ENCODE peak calls at places on chromosomes 6 and 20, in ten cellular contexts. One of them, this sample, is unnamed.
A peak's percentile ranks its signal among the peaks of the same experiment; 100 is the strongest.

GRCh38 chr6:52423971-52424381 is 3.8 kb downstream of the EFHC1 start:
- DNase-seq in GM23338: peak; percentile 52
- DNase-seq in cardiac muscle cell: peak; percentile 93
- DNase-seq in OCI-LY7: no peak
- DNase-seq in dorsolateral prefrontal cortex: no peak
- DNase-seq in A549: no peak
- DNase-seq in GM10248: no peak
- DNase-seq in ascending aorta: no peak
- DNase-seq in Calu3: peak; percentile 37
- DNase-seq in upper lobe of left lung: no peak
- DNase-seq in this sample: no peak

GRCh38 chr6:134564705-134565104 is 246.8 kb upstream of the SGK1 start:
- DNase-seq in GM23338: no peak
- DNase-seq in cardiac muscle cell: no peak
- DNase-seq in OCI-LY7: no peak
- DNase-seq in dorsolateral prefrontal cortex: peak; percentile 92
- DNase-seq in A549: no peak
- DNase-seq in GM10248: no peak
- DNase-seq in ascending aorta: no peak
- DNase-seq in Calu3: no peak
- DNase-seq in upper lobe of left lung: no peak
- DNase-seq in this sample: no peak

GRCh38 chr20:20435453-20435852 is 67.5 kb downstream of the INSM1 start:
- DNase-seq in GM23338: peak; percentile 48
- DNase-seq in cardiac muscle cell: no peak
- DNase-seq in OCI-LY7: no peak
- DNase-seq in dorsolateral prefrontal cortex: peak; percentile 69
- DNase-seq in A549: no peak
- DNase-seq in GM10248: no peak
- DNase-seq in ascending aorta: no peak
- DNase-seq in Calu3: no peak
- DNase-seq in upper lobe of left lung: no peak
- DNase-seq in this sample: no peak

GRCh38 chr20:44447827-44448419 is 27.8 kb upstream of the TTPAL start:
- DNase-seq in GM23338: no peak
- DNase-seq in cardiac muscle cell: no peak
- DNase-seq in OCI-LY7: no peak
- DNase-seq in dorsolateral prefrontal cortex: no peak
- DNase-seq in A549: no peak
- DNase-seq in GM10248: no peak
- DNase-seq in ascending aorta: no peak
- DNase-seq in Calu3: no peak
- DNase-seq in upper lobe of left lung: no peak
- DNase-seq in this sample: no peak

GRCh38 chr20:35947489-35947888 is 6.8 kb downstream of the SCAND1 start:
- DNase-seq in GM23338: peak; percentile 86
- DNase-seq in cardiac muscle cell: peak; percentile 23
- DNase-seq in OCI-LY7: peak; percentile 67
- DNase-seq in dorsolateral prefrontal cortex: no peak
- DNase-seq in A549: peak; percentile 55
- DNase-seq in GM10248: no peak
- DNase-seq in ascending aorta: no peak
- DNase-seq in Calu3: peak; percentile 41
- DNase-seq in upper lobe of left lung: no peak
- DNase-seq in this sample: no peak

GRCh38 chr6:136822379-136823127 is at the start of gene PEX7:
- DNase-seq in GM23338: peak; percentile 95
- DNase-seq in cardiac muscle cell: peak; percentile 93
- DNase-seq in OCI-LY7: peak; percentile 94
- DNase-seq in dorsolateral prefrontal cortex: peak; percentile 93
- DNase-seq in A549: peak; percentile 66
- DNase-seq in GM10248: peak; percentile 91
- DNase-seq in ascending aorta: peak; percentile 47
- DNase-seq in Calu3: peak; percentile 85
- DNase-seq in upper lobe of left lung: peak; percentile 96
- DNase-seq in this sample: peak; percentile 87

GRCh38 chr6:42260972-42261371 is 43.3 kb upstream of the MRPS10 start:
- DNase-seq in GM23338: peak; percentile 82
- DNase-seq in cardiac muscle cell: peak; percentile 40
- DNase-seq in OCI-LY7: peak; percentile 58
- DNase-seq in dorsolateral prefrontal cortex: no peak
- DNase-seq in A549: peak; percentile 52
- DNase-seq in GM10248: peak; percentile 59
- DNase-seq in ascending aorta: no peak
- DNase-seq in Calu3: peak; percentile 60
- DNase-seq in upper lobe of left lung: no peak
- DNase-seq in this sample: no peak

GRCh38 chr6:128516514-128516898 is 3.9 kb downstream of the PTPRK start:
- DNase-seq in GM23338: peak; percentile 45
- DNase-seq in cardiac muscle cell: no peak
- DNase-seq in OCI-LY7: no peak
- DNase-seq in dorsolateral prefrontal cortex: no peak
- DNase-seq in A549: no peak
- DNase-seq in GM10248: no peak
- DNase-seq in ascending aorta: no peak
- DNase-seq in Calu3: no peak
- DNase-seq in upper lobe of left lung: no peak
- DNase-seq in this sample: no peak

GRCh38 chr20:39040116-39040515 is 78.0 kb downstream of the DHX35 start:
- DNase-seq in GM23338: no peak
- DNase-seq in cardiac muscle cell: no peak
- DNase-seq in OCI-LY7: no peak
- DNase-seq in dorsolateral prefrontal cortex: no peak
- DNase-seq in A549: no peak
- DNase-seq in GM10248: no peak
- DNase-seq in ascending aorta: no peak
- DNase-seq in Calu3: no peak
- DNase-seq in upper lobe of left lung: no peak
- DNase-seq in this sample: no peak

GRCh38 chr20:44523746-44524145 is 1.9 kb upstream of the SERINC3 start:
- DNase-seq in GM23338: no peak
- DNase-seq in cardiac muscle cell: no peak
- DNase-seq in OCI-LY7: no peak
- DNase-seq in dorsolateral prefrontal cortex: no peak
- DNase-seq in A549: no peak
- DNase-seq in GM10248: no peak
- DNase-seq in ascending aorta: no peak
- DNase-seq in Calu3: no peak
- DNase-seq in upper lobe of left lung: no peak
- DNase-seq in this sample: no peak

GRCh38 chr6:156347251-156348049 is 429.7 kb upstream of the ARID1B start:
- DNase-seq in GM23338: no peak
- DNase-seq in cardiac muscle cell: no peak
- DNase-seq in OCI-LY7: no peak
- DNase-seq in dorsolateral prefrontal cortex: no peak
- DNase-seq in A549: no peak
- DNase-seq in GM10248: no peak
- DNase-seq in ascending aorta: no peak
- DNase-seq in Calu3: no peak
- DNase-seq in upper lobe of left lung: no peak
- DNase-seq in this sample: no peak

GRCh38 chr6:1610497-1611321 is 994 bp downstream of the FOXC1 start:
- DNase-seq in GM23338: peak; percentile 52
- DNase-seq in cardiac muscle cell: peak; percentile 49
- DNase-seq in OCI-LY7: no peak
- DNase-seq in dorsolateral prefrontal cortex: no peak
- DNase-seq in A549: no peak
- DNase-seq in GM10248: no peak
- DNase-seq in ascending aorta: no peak
- DNase-seq in Calu3: no peak
- DNase-seq in upper lobe of left lung: peak; percentile 88
- DNase-seq in this sample: no peak

GRCh38 chr6:26197736-26198625 is 110.8 kb downstream of the HFE start:
- DNase-seq in GM23338: peak; percentile 51
- DNase-seq in cardiac muscle cell: peak; percentile 24
- DNase-seq in OCI-LY7: peak; percentile 84
- DNase-seq in dorsolateral prefrontal cortex: no peak
- DNase-seq in A549: no peak
- DNase-seq in GM10248: no peak
- DNase-seq in ascending aorta: no peak
- DNase-seq in Calu3: no peak
- DNase-seq in upper lobe of left lung: no peak
- DNase-seq in this sample: peak; percentile 39

DNA sequence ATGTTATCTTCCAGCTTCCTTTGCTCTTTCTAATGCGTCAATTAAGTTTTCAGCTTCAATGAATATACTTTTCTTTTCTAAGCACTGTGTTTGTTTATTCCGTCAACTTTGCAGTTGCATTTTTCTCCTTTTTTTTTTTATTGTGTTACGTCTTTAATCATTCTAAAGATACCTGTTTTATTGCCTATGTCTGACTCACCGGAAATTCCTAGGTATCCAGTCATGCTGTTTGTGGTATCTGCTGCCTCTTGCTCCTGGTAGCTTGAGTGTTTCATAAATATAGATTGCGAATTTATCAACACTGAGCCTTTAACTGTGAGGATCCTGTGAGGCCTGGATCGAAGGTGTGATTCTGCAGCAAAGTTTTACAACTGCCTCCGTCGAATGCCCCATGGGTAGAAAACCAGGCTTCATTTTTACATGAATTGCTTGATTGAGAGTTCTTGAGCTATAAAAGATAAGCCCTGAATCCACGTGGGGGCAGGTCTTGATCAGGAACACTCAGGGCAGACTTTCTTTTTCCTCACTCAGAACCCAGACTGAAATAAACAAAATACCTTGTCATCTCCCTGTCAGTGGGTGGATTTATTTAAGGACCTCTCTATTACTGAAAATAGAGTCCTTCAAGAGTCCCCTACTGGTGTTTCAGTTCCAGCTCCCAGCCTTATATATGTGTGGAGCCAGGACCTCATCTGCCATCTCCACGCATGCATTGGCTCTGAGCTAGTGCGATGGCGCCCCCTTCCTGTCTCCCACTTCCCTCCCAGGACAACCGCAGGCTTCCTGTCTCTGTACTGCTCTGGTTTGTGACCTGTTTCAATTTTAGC is 60.1 kb upstream of the LRRC1 start:
- DNase-seq in GM23338: peak; percentile 80
- DNase-seq in cardiac muscle cell: peak; percentile 58
- DNase-seq in OCI-LY7: peak; percentile 8
- DNase-seq in dorsolateral prefrontal cortex: no peak
- DNase-seq in A549: peak; percentile 56
- DNase-seq in GM10248: peak; percentile 15
- DNase-seq in ascending aorta: no peak
- DNase-seq in Calu3: peak; percentile 79
- DNase-seq in upper lobe of left lung: no peak
- DNase-seq in this sample: no peak
- TF ChIP-seq CTCF in GM23338: peak; percentile 77
- TF ChIP-seq CTCF in cardiac muscle cell: peak; percentile 52
- TF ChIP-seq CTCF in OCI-LY7: peak; percentile 64
- TF ChIP-seq CTCF in dorsolateral prefrontal cortex: no peak
- TF ChIP-seq CTCF in A549: peak; percentile 41
- TF ChIP-seq CTCF in GM10248: peak; percentile 40
- TF ChIP-seq CTCF in ascending aorta: no peak
- TF ChIP-seq CTCF in Calu3: peak; percentile 55
- TF ChIP-seq CTCF in upper lobe of left lung: no peak
- TF ChIP-seq CTCF in this sample: no peak

GRCh38 chr6:68575765-68576439 is 59.2 kb upstream of the ADGRB3 start:
- DNase-seq in GM23338: peak; percentile 80
- DNase-seq in cardiac muscle cell: peak; percentile 5
- DNase-seq in OCI-LY7: no peak
- DNase-seq in dorsolateral prefrontal cortex: peak; percentile 81
- DNase-seq in A549: no peak
- DNase-seq in GM10248: no peak
- DNase-seq in ascending aorta: no peak
- DNase-seq in Calu3: no peak
- DNase-seq in upper lobe of left lung: peak; percentile 42
- DNase-seq in this sample: no peak

GRCh38 chr6:68572975-68573374 is 62.1 kb upstream of the ADGRB3 start:
- DNase-seq in GM23338: no peak
- DNase-seq in cardiac muscle cell: no peak
- DNase-seq in OCI-LY7: no peak
- DNase-seq in dorsolateral prefrontal cortex: no peak
- DNase-seq in A549: no peak
- DNase-seq in GM10248: no peak
- DNase-seq in ascending aorta: no peak
- DNase-seq in Calu3: no peak
- DNase-seq in upper lobe of left lung: no peak
- DNase-seq in this sample: no peak

DNA sequence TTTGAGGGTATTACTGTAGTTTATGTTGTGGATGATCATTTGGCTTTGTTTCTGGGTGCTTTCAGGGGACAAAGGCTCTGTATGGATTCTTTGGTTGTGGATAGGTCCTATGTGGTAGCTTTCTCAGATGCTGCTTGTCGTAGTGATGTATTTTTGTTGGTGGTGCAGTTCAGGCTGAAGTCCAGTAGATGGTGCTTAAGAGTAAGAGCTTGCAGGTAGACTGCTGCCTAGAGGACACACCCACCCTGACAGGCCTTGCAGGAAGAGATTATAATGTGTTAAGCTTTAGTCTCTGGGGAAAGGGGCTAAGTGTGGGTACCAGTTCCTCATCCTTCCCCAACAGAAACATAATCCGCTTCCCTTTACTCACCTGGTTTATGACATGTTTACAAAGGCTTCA is 62.6 kb upstream of the ADGRB3 start:
- DNase-seq in GM23338: peak; percentile 88
- DNase-seq in cardiac muscle cell: peak; percentile 16
- DNase-seq in OCI-LY7: peak; percentile 60
- DNase-seq in dorsolateral prefrontal cortex: no peak
- DNase-seq in A549: no peak
- DNase-seq in GM10248: peak; percentile 29
- DNase-seq in ascending aorta: no peak
- DNase-seq in Calu3: peak; percentile 59
- DNase-seq in upper lobe of left lung: no peak
- DNase-seq in this sample: no peak
- TF ChIP-seq CTCF in GM23338: peak; percentile 88
- TF ChIP-seq CTCF in cardiac muscle cell: peak; percentile 23
- TF ChIP-seq CTCF in OCI-LY7: peak; percentile 80
- TF ChIP-seq CTCF in dorsolateral prefrontal cortex: no peak
- TF ChIP-seq CTCF in A549: no peak
- TF ChIP-seq CTCF in GM10248: peak; percentile 59
- TF ChIP-seq CTCF in ascending aorta: peak; percentile 17
- TF ChIP-seq CTCF in Calu3: peak; percentile 47
- TF ChIP-seq CTCF in upper lobe of left lung: no peak
- TF ChIP-seq CTCF in this sample: no peak

DNA sequence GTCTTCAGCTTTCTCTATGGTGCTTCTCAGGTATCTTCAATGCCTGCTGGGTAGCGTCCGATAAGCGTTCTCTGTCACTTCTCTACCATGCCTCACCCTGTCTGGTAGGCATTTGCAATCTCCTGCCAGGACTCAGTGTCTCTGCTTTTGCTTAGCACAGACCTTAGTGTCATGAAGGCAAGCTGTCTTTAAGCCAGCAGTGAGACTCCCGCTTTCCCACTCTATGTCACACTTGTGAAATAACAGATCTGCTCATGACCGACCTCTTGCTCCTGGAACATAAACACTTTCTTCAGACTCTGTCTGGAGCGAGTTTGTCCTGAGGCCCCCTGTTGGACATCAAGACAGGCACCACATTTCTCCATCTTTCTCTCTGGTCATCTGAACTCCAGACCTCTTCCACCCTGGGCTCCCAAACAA is 17.0 kb downstream of the ADGRB3 start:
- DNase-seq in GM23338: peak; percentile 40
- DNase-seq in cardiac muscle cell: no peak
- DNase-seq in OCI-LY7: no peak
- DNase-seq in dorsolateral prefrontal cortex: no peak
- DNase-seq in A549: no peak
- DNase-seq in GM10248: no peak
- DNase-seq in ascending aorta: no peak
- DNase-seq in Calu3: no peak
- DNase-seq in upper lobe of left lung: no peak
- DNase-seq in this sample: no peak
- TF ChIP-seq CTCF in GM23338: peak; percentile 41
- TF ChIP-seq CTCF in cardiac muscle cell: peak; percentile 28
- TF ChIP-seq CTCF in OCI-LY7: no peak
- TF ChIP-seq CTCF in dorsolateral prefrontal cortex: peak; percentile 28
- TF ChIP-seq CTCF in A549: no peak
- TF ChIP-seq CTCF in GM10248: no peak
- TF ChIP-seq CTCF in ascending aorta: no peak
- TF ChIP-seq CTCF in Calu3: no peak
- TF ChIP-seq CTCF in upper lobe of left lung: no peak
- TF ChIP-seq CTCF in this sample: no peak

GRCh38 chr6:39555136-39555535 is 170.1 kb downstream of the KIF6 start:
- DNase-seq in GM23338: no peak
- DNase-seq in cardiac muscle cell: no peak
- DNase-seq in OCI-LY7: no peak
- DNase-seq in dorsolateral prefrontal cortex: no peak
- DNase-seq in A549: no peak
- DNase-seq in GM10248: no peak
- DNase-seq in ascending aorta: no peak
- DNase-seq in Calu3: no peak
- DNase-seq in upper lobe of left lung: peak; percentile 18
- DNase-seq in this sample: no peak
- TF ChIP-seq CTCF in GM23338: no peak
- TF ChIP-seq CTCF in cardiac muscle cell: no peak
- TF ChIP-seq CTCF in OCI-LY7: no peak
- TF ChIP-seq CTCF in dorsolateral prefrontal cortex: no peak
- TF ChIP-seq CTCF in A549: no peak
- TF ChIP-seq CTCF in GM10248: no peak
- TF ChIP-seq CTCF in ascending aorta: no peak
- TF ChIP-seq CTCF in Calu3: no peak
- TF ChIP-seq CTCF in upper lobe of left lung: no peak
- TF ChIP-seq CTCF in this sample: no peak